ENCODE peak calls at places on chromosomes 6 and 20, in seven cellular contexts. K is HEK293T, B is K562, M is H1, V is HepG2, Q is HCT116, J is GM12878. F is an unnamed sample.

GRCh38 chr20:45098096-45098773 is 2.7 kb downstream of the KCNS1 start:
- DNase-seq in K (no peak), V (no peak), B (no peak), J (no peak), M (peak; percentile 36), Q (no peak), F (peak; percentile 81)

GRCh38 chr6:159691963-159692287 is 1.1 kb downstream of the SOD2 start:
- DNase-seq in Q (no peak), K (peak; percentile 16), M (no peak), V (peak; percentile 34), J (no peak), B (no peak), F (no peak)

GRCh38 chr6:136791296-136792065 is 796 bp downstream of the MAP3K5 start:
- DNase-seq in J (peak; percentile 89), V (no peak), K (peak; percentile 56), Q (no peak), B (peak; percentile 56), M (no peak), F (peak; percentile 28)

GRCh38 chr20:29497261-29497671 is 1760.2 kb upstream of the DEFB115 start:
- DNase-seq in V (peak; percentile 12), K (no peak), Q (no peak), J (no peak), B (peak; percentile 67), M (no peak), F (no peak)

GRCh38 chr6:17768881-17769280 is 62.2 kb upstream of the NUP153 start:
- DNase-seq in K (no peak), V (no peak), J (no peak), Q (no peak), M (no peak), B (no peak), F (no peak)

GRCh38 chr20:41617059-41617921 is 887 bp downstream of the CHD6 start:
- DNase-seq in J (no peak), B (no peak), V (peak; percentile 45), Q (no peak), K (peak; percentile 40), M (no peak), F (peak; percentile 22)

GRCh38 chr20:32664352-32665159 is 9.2 kb downstream of the C20orf203 start:
- DNase-seq in K (no peak), Q (no peak), V (peak; percentile 54), B (peak; percentile 48), M (no peak), J (no peak), F (no peak)

GRCh38 chr20:1721687-1722512 is 64.3 kb upstream of the SIRPG start:
- DNase-seq in Q (no peak), K (no peak), J (no peak), M (peak; percentile 90), V (no peak), B (no peak), F (peak; percentile 67)

GRCh38 chr6:4313044-4313686 is 177.8 kb upstream of the ECI2 start:
- DNase-seq in V (no peak), K (no peak), B (no peak), Q (peak; percentile 49), J (no peak), M (no peak), F (no peak)

GRCh38 chr20:40753472-40753871 is 64.4 kb upstream of the MAFB start:
- DNase-seq in J (no peak), Q (no peak), B (no peak), M (no peak), K (no peak), V (no peak), F (no peak)

GRCh38 chr6:3861424-3861823 is 12.3 kb downstream of the FAM50B start:
- DNase-seq in J (no peak), V (no peak), M (no peak), K (no peak), B (no peak), Q (no peak), F (no peak)

GRCh38 chr6:149900620-149901443 is 2.9 kb upstream of the RAET1E start:
- DNase-seq in B (no peak), M (no peak), K (no peak), V (no peak), J (no peak), Q (no peak), F (no peak)

GRCh38 chr6:109714611-109715010 is 23.5 kb downstream of the FIG4 start:
- DNase-seq in M (no peak), K (no peak), V (no peak), Q (no peak), B (no peak), J (no peak), F (no peak)

GRCh38 chr20:23344336-23344735 is 6.3 kb upstream of the NXT1 start:
- DNase-seq in Q (no peak), K (no peak), V (peak; percentile 25), B (no peak), J (no peak), M (no peak), F (no peak)

GRCh38 chr20:44176833-44177533 is 10.0 kb downstream of the JPH2 start:
- DNase-seq in V (no peak), Q (no peak), J (no peak), M (no peak), K (no peak), B (no peak), F (no peak)

GRCh38 chr20:40268321-40269075 is 420.5 kb downstream of the MAFB start:
- DNase-seq in M (no peak), B (no peak), Q (no peak), V (no peak), K (no peak), J (no peak), F (no peak)

GRCh38 chr20:1491891-1492642 is 847 bp upstream of the SIRPB2 start:
- DNase-seq in Q (no peak), M (no peak), K (no peak), J (no peak), B (no peak), V (no peak), F (no peak)

GRCh38 chr6:40288919-40289318 is 298.2 kb downstream of the LRFN2 start:
- DNase-seq in V (no peak), J (no peak), Q (no peak), B (no peak), M (no peak), K (no peak), F (no peak)

GRCh38 chr6:158496700-158497099 is 63.2 kb upstream of the TMEM181 start:
- DNase-seq in J (no peak), Q (no peak), M (no peak), V (no peak), K (no peak), B (no peak), F (no peak)
- TF ChIP-seq SP1 in J (no peak), Q (no peak), M (no peak), V (no peak), K (no peak), B (no peak), F (no peak)

DNA sequence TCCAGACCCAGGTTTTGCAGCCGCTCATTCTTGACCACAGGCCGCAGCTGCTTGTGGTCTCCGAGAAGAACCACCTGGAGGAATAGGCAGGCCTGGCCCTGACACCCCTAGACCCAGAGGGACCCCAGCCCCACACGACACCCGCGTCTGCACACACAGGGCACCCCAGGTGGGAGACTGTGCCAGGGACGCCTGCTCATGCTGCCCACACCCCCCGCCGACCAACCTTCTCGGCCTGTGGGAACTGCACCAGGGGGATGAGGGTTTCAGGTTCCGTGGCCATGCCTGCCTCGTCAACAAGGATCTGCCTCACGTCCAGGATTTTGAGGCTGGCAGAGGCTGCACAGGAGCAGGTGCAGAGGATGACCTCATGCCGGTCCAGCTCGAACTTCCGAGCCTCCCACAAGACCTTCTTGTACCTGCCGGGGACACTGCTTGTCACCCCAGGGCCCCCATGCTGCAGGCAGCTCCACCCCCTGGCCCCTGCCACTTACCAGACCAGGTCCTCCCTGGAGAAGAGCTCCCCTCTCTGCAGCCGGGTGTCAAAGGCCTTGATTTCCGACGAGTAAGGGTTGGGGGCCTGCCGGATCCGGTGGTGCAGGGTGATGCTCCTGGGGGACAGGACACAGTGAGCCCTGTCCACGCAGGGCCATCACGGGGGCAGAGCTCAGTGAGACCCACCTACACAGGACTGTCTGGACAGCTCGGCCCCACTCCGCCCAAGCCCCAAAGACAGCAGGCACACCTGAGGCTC is 7.1 kb downstream of the FNDC11 start:
- DNase-seq in B (no peak), J (no peak), V (no peak), M (no peak), Q (no peak), K (no peak), F (no peak)
- TF ChIP-seq SP1 in B (no peak), J (no peak), V (no peak), M (no peak), Q (no peak), K (no peak), F (no peak)

GRCh38 chr6:62229231-62229630 is 56.8 kb downstream of the KHDRBS2 start:
- DNase-seq in M (no peak), Q (no peak), B (no peak), V (no peak), J (no peak), K (no peak), F (no peak)
- TF ChIP-seq SP1 in M (no peak), Q (no peak), B (no peak), V (no peak), J (no peak), K (no peak), F (no peak)

GRCh38 chr6:20672038-20672437 is 137.8 kb downstream of the CDKAL1 start:
- DNase-seq in J (no peak), Q (no peak), M (no peak), B (no peak), K (no peak), V (no peak), F (no peak)

GRCh38 chr6:20678831-20679352 is 144.6 kb downstream of the CDKAL1 start:
- DNase-seq in K (no peak), Q (no peak), M (no peak), J (no peak), B (no peak), V (peak; percentile 12), F (no peak)

GRCh38 chr6:20670750-20671149 is 136.5 kb downstream of the CDKAL1 start:
- DNase-seq in M (no peak), V (no peak), Q (no peak), B (no peak), K (no peak), J (no peak), F (no peak)

GRCh38 chr6:20673458-20673857 is 139.2 kb downstream of the CDKAL1 start:
- DNase-seq in M (no peak), K (no peak), Q (no peak), J (no peak), V (no peak), B (no peak), F (no peak)

GRCh38 chr6:20674664-20675063 is 140.4 kb downstream of the CDKAL1 start:
- DNase-seq in M (no peak), J (no peak), K (no peak), B (no peak), V (no peak), Q (no peak), F (no peak)
- TF ChIP-seq SP1 in M (no peak), J (no peak), K (no peak), B (no peak), V (no peak), Q (no peak), F (no peak)

F was measured in WTC11.